ENCODE peak calls at places on chromosomes 13 and 19, in five cellular contexts. L is mucosa of gallbladder; A is osteoblast; V is activated T-helper 9 cell treated with anti-CD3 and anti-CD28 coated beads, Interleukin-2, amount 50 U/mL, for 16 hours; P is tibial nerve. X is an unnamed sample.

GRCh38 chr19:1275976-1276619 is 768 bp downstream of the FAM174C start:
- DNase-seq in L (no peak), A (peak), V (no peak), P (peak), X (no peak)

GRCh38 chr19:845707-846481 is 5.1 kb downstream of the PRTN3 start:
- DNase-seq in L (no peak), A (no peak), V (no peak), P (no peak), X (no peak)

GRCh38 chr19:49564616-49565045 is 15.7 kb downstream of the NOSIP start:
- DNase-seq in L (no peak), A (peak), V (no peak), P (no peak), X (no peak)

GRCh38 chr19:46755077-46755852 is 9.0 kb upstream of the STRN4 start:
- DNase-seq in L (no peak), A (peak), V (no peak), P (no peak), X (no peak)

GRCh38 chr13:86856996-86857395 is 814.2 kb upstream of the SLITRK5 start:
- DNase-seq in L (no peak), A (no peak), V (no peak), P (no peak), X (no peak)

GRCh38 chr13:78589206-78589605 is 14.1 kb downstream of the POU4F1 start:
- DNase-seq in L (no peak), A (no peak), V (no peak), P (no peak), X (no peak)

GRCh38 chr13:59774511-59774911 is 389.2 kb downstream of the DIAPH3 start:
- DNase-seq in L (no peak), A (peak), V (no peak), P (no peak), X (no peak)

GRCh38 chr13:113192902-113193301 is 15.6 kb downstream of the PCID2 start:
- DNase-seq in L (no peak), A (peak), V (no peak), P (no peak), X (no peak)

GRCh38 chr13:27036236-27036981 is 135.2 kb downstream of the USP12 start:
- DNase-seq in L (no peak), A (peak), V (no peak), P (no peak), X (no peak)

GRCh38 chr19:16619456-16619855 is 8.5 kb downstream of the MED26 start:
- DNase-seq in L (no peak), A (peak), V (no peak), P (no peak), X (no peak)

GRCh38 chr19:47704024-47704423 is 9.2 kb upstream of the EHD2 start:
- DNase-seq in L (no peak), A (peak), V (no peak), P (no peak), X (no peak)

GRCh38 chr19:48249502-48250014 is 6.2 kb downstream of the CARD8 start:
- DNase-seq in L (peak), A (no peak), V (peak), P (no peak), X (peak)

GRCh38 chr13:78334059-78334458 is 269.3 kb downstream of the POU4F1 start:
- DNase-seq in L (no peak), A (no peak), V (no peak), P (no peak), X (no peak)

GRCh38 chr13:111850458-111850857 is 216.5 kb upstream of the SOX1 start:
- DNase-seq in L (no peak), A (peak), V (no peak), P (no peak), X (no peak)

GRCh38 chr19:35773020-35773809 is 2.1 kb upstream of the ARHGAP33 start:
- DNase-seq in L (no peak), A (peak), V (no peak), P (no peak), X (no peak)

GRCh38 chr19:370641-371330 is 26.2 kb upstream of the MIER2 start:
- DNase-seq in L (no peak), A (peak), V (no peak), P (no peak), X (no peak)

GRCh38 chr13:28046981-28047380 is 53.4 kb downstream of the FLT3 start:
- DNase-seq in L (no peak), A (no peak), V (no peak), P (no peak), X (no peak)

GRCh38 chr19:4390862-4391693 is 9.3 kb downstream of the SH3GL1 start:
- DNase-seq in L (peak), A (peak), V (no peak), P (no peak), X (no peak)

GRCh38 chr19:14081797-14082674 is 3.5 kb downstream of the C19orf67 start:
- DNase-seq in L (no peak), A (peak), V (no peak), P (no peak), X (peak)

X was measured in stimulated activated effector memory CD8-positive, alpha-beta T cell treated with anti-CD3 and anti-CD28 coated beads, Interleukin-12 subunit alpha, Interleukin-12 subunit beta, amount 100 ng/mL, for 72 hours.